ENCODE peak calls at places on chromosomes 11 and 22, in five cellular contexts. Q, L, U, T and K are unnamed samples.
A peak's percentile ranks its signal among the peaks of the same experiment; 100 is the strongest.

GRCh38 chr11:64996710-64997380 is at the start of gene BATF2:
- DNase-seq in Q (peak; percentile 66), L (no peak), U (no peak), T (peak; percentile 45), K (no peak)

GRCh38 chr11:33000181-33000580 is 15.5 kb upstream of the DEPDC7 start:
- DNase-seq in Q (peak; percentile 8), L (peak; percentile 67), U (no peak), T (no peak), K (no peak)

GRCh38 chr11:119814766-119815165 is 85.8 kb upstream of the NECTIN1 start:
- DNase-seq in Q (no peak), L (no peak), U (no peak), T (no peak), K (no peak)

GRCh38 chr11:65530157-65530496 is 5.2 kb downstream of the SCYL1 start:
- DNase-seq in Q (no peak), L (no peak), U (no peak), T (no peak), K (no peak)

GRCh38 chr22:28978158-28978557 is 83.5 kb downstream of the C22orf31 start:
- DNase-seq in Q (no peak), L (no peak), U (no peak), T (no peak), K (no peak)

GRCh38 chr22:24985824-24986214 is 33.3 kb downstream of the KIAA1671 start:
- DNase-seq in Q (no peak), L (no peak), U (no peak), T (no peak), K (no peak)

GRCh38 chr11:17714356-17714854 is 5.0 kb upstream of the MYOD1 start:
- DNase-seq in Q (no peak), L (no peak), U (no peak), T (no peak), K (no peak)

GRCh38 chr11:102780491-102780918 is at the start of gene MMP10:
- DNase-seq in Q (no peak), L (no peak), U (no peak), T (no peak), K (no peak)

GRCh38 chr11:85723088-85723487 is 37.1 kb upstream of the CCDC89 start:
- DNase-seq in Q (peak; percentile 45), L (no peak), U (no peak), T (no peak), K (no peak)

GRCh38 chr11:45607995-45608394 is 57.4 kb downstream of the CHST1 start:
- DNase-seq in Q (no peak), L (no peak), U (no peak), T (no peak), K (no peak)

GRCh38 chr11:126791446-126791845 is 209.1 kb downstream of the KIRREL3 start:
- DNase-seq in Q (no peak), L (no peak), U (no peak), T (no peak), K (no peak)

GRCh38 chr11:121328967-121329653 is 36.5 kb downstream of the SC5D start:
- DNase-seq in Q (no peak), L (no peak), U (no peak), T (no peak), K (no peak)

DNA sequence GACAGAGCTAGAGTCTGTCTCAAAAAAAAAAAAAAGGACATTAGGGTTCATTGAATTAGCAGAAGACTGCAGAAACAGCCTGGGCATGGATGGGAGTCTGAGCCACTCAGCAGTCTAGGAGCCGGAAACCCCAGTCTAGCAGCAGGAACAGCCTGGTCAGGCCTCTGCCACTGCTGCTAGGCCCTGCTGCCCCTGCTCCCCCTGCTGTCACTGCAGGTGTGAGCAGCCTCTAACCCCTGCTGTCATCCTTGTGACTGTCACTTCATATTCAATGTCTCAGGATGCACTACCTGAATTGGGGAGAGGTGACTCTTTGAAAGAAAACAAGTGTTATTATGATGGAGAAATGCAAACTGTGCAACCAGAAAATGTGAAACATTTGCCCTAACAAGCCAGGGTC is 7.0 kb upstream of the DDX17 start:
- DNase-seq in Q (peak; percentile 18), L (no peak), U (peak; percentile 37), T (no peak), K (no peak)
- TF ChIP-seq CTCF in Q (peak; percentile 48), L (no peak), U (peak; percentile 38), T (peak; percentile 34), K (no peak)

GRCh38 chr22:30947163-30947820 is 21.3 kb downstream of the MORC2 start:
- DNase-seq in Q (no peak), L (no peak), U (no peak), T (peak; percentile 34), K (no peak)
- TF ChIP-seq CTCF in Q (no peak), L (no peak), U (no peak), T (no peak), K (no peak)

GRCh38 chr11:84526250-84526649 is 1100.9 kb downstream of the DLG2 start:
- DNase-seq in Q (no peak), L (no peak), U (no peak), T (no peak), K (no peak)
- TF ChIP-seq CTCF in Q (no peak), L (no peak), U (no peak), T (no peak), K (peak; percentile 11)

GRCh38 chr11:134275534-134276395 is at the start of gene GLB1L3:
- DNase-seq in Q (no peak), L (no peak), U (peak; percentile 77), T (peak; percentile 33), K (no peak)
- TF ChIP-seq CTCF in Q (no peak), L (peak; percentile 46), U (peak; percentile 76), T (peak; percentile 49), K (peak; percentile 63)

GRCh38 chr11:68962527-68963250 is 18.1 kb downstream of the MRGPRD start:
- DNase-seq in Q (no peak), L (no peak), U (peak; percentile 33), T (no peak), K (peak; percentile 21)
- TF ChIP-seq CTCF in Q (no peak), L (no peak), U (no peak), T (no peak), K (peak; percentile 39)

GRCh38 chr22:31378123-31378522 is 21.3 kb upstream of the DRG1 start:
- DNase-seq in Q (no peak), L (peak; percentile 2), U (no peak), T (no peak), K (no peak)
- TF ChIP-seq CTCF in Q (no peak), L (no peak), U (no peak), T (no peak), K (no peak)

DNA sequence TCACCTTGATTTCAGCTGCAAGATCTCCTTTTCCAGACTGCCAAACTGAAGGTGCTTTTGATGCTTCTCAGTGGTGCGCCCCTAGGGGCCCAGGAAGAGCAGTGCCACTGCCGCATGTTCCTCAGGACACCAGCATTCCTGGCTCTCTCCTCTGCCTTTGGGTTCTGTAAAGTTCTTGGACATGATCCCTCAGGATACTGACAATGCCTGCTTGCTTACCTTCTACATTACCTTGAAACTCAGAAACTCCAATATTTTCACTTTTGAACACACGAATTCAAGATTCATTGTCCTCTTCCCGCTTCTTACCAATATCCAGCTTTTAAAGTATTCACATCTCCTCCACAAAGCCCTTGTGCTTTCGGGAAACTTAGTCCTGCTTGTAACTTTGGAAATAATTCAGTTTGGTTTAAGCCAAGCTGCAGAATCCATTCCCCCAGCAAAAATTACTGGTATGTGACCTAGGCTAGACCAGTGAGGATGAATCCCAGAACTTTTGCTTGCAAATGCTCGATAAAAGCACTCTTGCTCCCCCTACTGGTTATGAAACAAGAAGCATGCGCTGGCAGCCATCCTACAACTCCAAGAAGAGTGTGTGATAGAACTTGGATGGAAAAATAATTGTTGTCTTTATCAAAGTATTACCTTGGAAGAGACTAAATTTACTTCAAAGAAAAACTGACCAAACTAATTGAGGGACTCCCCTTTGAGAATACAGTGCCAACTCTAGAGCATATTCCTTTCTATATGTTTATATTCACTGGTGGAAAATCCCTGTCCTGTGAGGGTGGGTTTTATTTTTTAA is 16.5 kb upstream of the OR5B21 start:
- DNase-seq in Q (peak; percentile 58), L (peak; percentile 53), U (peak; percentile 43), T (peak; percentile 46), K (no peak)
- TF ChIP-seq CTCF in Q (peak; percentile 92), L (peak; percentile 86), U (peak; percentile 93), T (peak; percentile 74), K (peak; percentile 85)

DNA sequence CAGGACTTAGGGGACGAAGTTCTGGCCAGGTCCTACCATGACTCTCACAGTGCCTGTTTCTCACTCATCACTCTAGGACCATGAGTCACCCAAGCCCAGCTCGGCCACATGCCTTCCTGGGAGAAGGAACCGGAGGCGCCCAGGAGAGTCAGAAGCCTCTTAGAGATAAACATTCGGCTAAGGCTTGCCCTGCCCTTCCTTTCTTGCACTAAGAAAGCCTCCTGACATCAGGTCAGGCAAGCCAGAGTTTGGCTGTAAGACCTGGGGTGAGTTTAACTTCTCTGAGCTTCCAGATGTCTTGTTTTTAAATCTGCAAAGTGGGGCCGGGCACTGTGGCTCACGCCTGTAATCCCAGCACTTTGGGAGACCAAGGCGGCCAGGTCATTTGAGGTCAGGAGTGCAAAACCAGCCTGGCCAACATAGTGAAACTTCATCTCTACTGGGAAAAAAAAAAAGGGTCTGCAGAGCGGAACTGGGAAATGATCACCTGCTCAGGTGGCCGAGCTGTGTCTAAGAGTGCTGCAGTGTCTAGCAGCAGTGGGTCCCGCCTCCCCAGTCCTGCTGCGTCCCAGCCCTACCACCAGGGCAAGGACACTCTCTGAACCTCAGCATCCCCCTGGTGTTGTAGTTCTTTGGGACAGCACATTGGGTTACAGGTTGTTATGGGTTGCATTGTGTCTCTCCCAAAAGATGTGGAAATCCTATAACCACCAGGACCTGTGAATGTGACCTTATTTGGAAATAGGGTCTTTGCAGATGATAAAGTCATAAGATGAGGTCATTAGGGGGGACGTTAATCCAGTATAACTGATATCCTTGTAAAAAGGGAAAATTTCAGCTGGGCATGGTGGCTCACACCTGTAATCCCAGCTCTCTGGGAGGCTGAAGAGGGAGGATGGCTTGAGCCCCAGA is 1.8 kb upstream of the CARS1 start:
- DNase-seq in Q (peak; percentile 70), L (peak; percentile 32), U (no peak), T (no peak), K (peak; percentile 53)
- TF ChIP-seq CTCF in Q (no peak), L (no peak), U (no peak), T (no peak), K (no peak)